ENCODE peak calls at places on chromosome 4, in eight cellular contexts. L is Right ventricle myocardium inferior; O is lower leg skin; A is AML-193; Q is mesenteric fat pad; Z is stimulated activated CD8-positive, alpha-beta memory T cell treated with anti-CD3 and anti-CD28 coated beads, Interleukin-7, amount 100 ng/mL, for 1 hour; U is astrocyte of the spinal cord; F is NCI-H1436. X is an unnamed sample.
A peak's percentile ranks its signal among the peaks of the same experiment; 100 is the strongest.

GRCh38 chr4:60605651-60606354 is 594.3 kb upstream of the ADGRL3 start:
- DNase-seq in L (no peak), O (no peak), A (no peak), Q (no peak), Z (no peak), U (peak; percentile 70), F (no peak), X (no peak)

GRCh38 chr4:39083164-39083563 is 21.1 kb downstream of the KLHL5 start:
- DNase-seq in L (no peak), O (no peak), A (no peak), Q (no peak), Z (no peak), U (peak; percentile 45), F (no peak), X (no peak)

GRCh38 chr4:57043304-57044251 is 64.9 kb downstream of the POLR2B start:
- DNase-seq in L (no peak), O (no peak), A (no peak), Q (no peak), Z (no peak), U (peak; percentile 93), F (no peak), X (no peak)

GRCh38 chr4:86359944-86360478 is at the start of gene MAPK10:
- DNase-seq in L (peak; percentile 72), O (peak; percentile 50), A (peak; percentile 84), Q (no peak), Z (peak; percentile 1), U (peak; percentile 87), F (peak; percentile 96), X (peak; percentile 10)

GRCh38 chr4:1571986-1572385 is 112.1 kb downstream of the FAM53A start:
- DNase-seq in L (peak; percentile 53), O (no peak), A (no peak), Q (no peak), Z (no peak), U (no peak), F (no peak), X (no peak)

GRCh38 chr4:173507471-173508385 is 22.3 kb downstream of the HAND2 start:
- DNase-seq in L (no peak), O (peak; percentile 9), A (no peak), Q (no peak), Z (no peak), U (no peak), F (no peak), X (no peak)

GRCh38 chr4:173200103-173200502 is 31.5 kb downstream of the GALNT7 start:
- DNase-seq in L (no peak), O (no peak), A (no peak), Q (no peak), Z (no peak), U (no peak), F (no peak), X (no peak)

GRCh38 chr4:186820371-186820990 is 96.8 kb upstream of the FAT1 start:
- DNase-seq in L (peak; percentile 70), O (no peak), A (no peak), Q (no peak), Z (no peak), U (peak; percentile 71), F (no peak), X (no peak)

GRCh38 chr4:7983296-7983695 is 43.6 kb upstream of the AFAP1 start:
- DNase-seq in L (no peak), O (no peak), A (no peak), Q (no peak), Z (no peak), U (no peak), F (no peak), X (no peak)

GRCh38 chr4:184988611-184989010 is 29.7 kb upstream of the HELT start:
- DNase-seq in L (no peak), O (peak; percentile 53), A (no peak), Q (no peak), Z (no peak), U (no peak), F (no peak), X (no peak)

GRCh38 chr4:18106620-18107019 is 85.1 kb upstream of the LCORL start:
- DNase-seq in L (no peak), O (no peak), A (no peak), Q (no peak), Z (no peak), U (no peak), F (no peak), X (no peak)

GRCh38 chr4:168508683-168509082 is 11.8 kb downstream of the PALLD start:
- DNase-seq in L (no peak), O (no peak), A (no peak), Q (no peak), Z (no peak), U (no peak), F (no peak), X (no peak)

GRCh38 chr4:30776451-30776850 is 56.3 kb downstream of the PCDH7 start:
- DNase-seq in L (no peak), O (no peak), A (no peak), Q (no peak), Z (no peak), U (no peak), F (no peak), X (no peak)

GRCh38 chr4:109576462-109576861 is 16.4 kb downstream of the MCUB start:
- DNase-seq in L (no peak), O (no peak), A (no peak), Q (no peak), Z (no peak), U (peak; percentile 29), F (peak; percentile 52), X (no peak)

X was measured in T-helper 17 cell.